ENCODE peak calls at places on chromosomes 16 and 17, in four cellular contexts. I, O, T and M are unnamed samples.
A peak's percentile ranks its signal among the peaks of the same experiment; 100 is the strongest.

GRCh38 chr17:48335858-48336500 is 94.0 kb downstream of the SKAP1 start:
- DNase-seq in I (no peak), O (no peak), T (no peak), M (peak; percentile 62)

GRCh38 chr16:12499032-12499735 is 304.5 kb downstream of the CPPED1 start:
- DNase-seq in I (no peak), O (no peak), T (no peak), M (no peak)

GRCh38 chr17:76153640-76154039 is 12.6 kb upstream of the FOXJ1 start:
- DNase-seq in I (no peak), O (no peak), T (no peak), M (no peak)

GRCh38 chr17:50904522-50905459 is 38.6 kb upstream of the TOB1 start:
- DNase-seq in I (no peak), O (no peak), T (no peak), M (no peak)

GRCh38 chr17:41910701-41911391 is 7.9 kb downstream of the ACLY start:
- DNase-seq in I (no peak), O (no peak), T (no peak), M (no peak)

GRCh38 chr17:38742431-38743308 is 5.5 kb downstream of the PCGF2 start:
- DNase-seq in I (no peak), O (no peak), T (no peak), M (no peak)

GRCh38 chr16:84538441-84538840 is 34.0 kb upstream of the MEAK7 start:
- DNase-seq in I (no peak), O (no peak), T (no peak), M (no peak)

GRCh38 chr17:15343749-15344148 is 2.4 kb upstream of the TEKT3 start:
- DNase-seq in I (no peak), O (no peak), T (no peak), M (no peak)

GRCh38 chr17:10126554-10127493 is 71.6 kb downstream of the GAS7 start:
- DNase-seq in I (no peak), O (no peak), T (no peak), M (no peak)

GRCh38 chr17:72952641-72953313 is 139.7 kb downstream of the SLC39A11 start:
- DNase-seq in I (no peak), O (no peak), T (no peak), M (no peak)

GRCh38 chr17:48596000-48596734 is 2.6 kb upstream of the HOXB5 start:
- DNase-seq in I (no peak), O (no peak), T (no peak), M (no peak)

GRCh38 chr16:75942901-75943300 is 216.6 kb upstream of the CPHXL start:
- DNase-seq in I (no peak), O (no peak), T (no peak), M (no peak)

GRCh38 chr17:49210158-49211029 is at the start of the genes ABI3 and GNGT2:
- DNase-seq in I (no peak), O (peak; percentile 72), T (no peak), M (no peak)

GRCh38 chr16:62909597-62909996 is 873.4 kb upstream of the CDH8 start:
- DNase-seq in I (no peak), O (no peak), T (no peak), M (no peak)

GRCh38 chr16:88487920-88488842 is 35.1 kb downstream of the ZFPM1 start:
- DNase-seq in I (no peak), O (no peak), T (no peak), M (no peak)

GRCh38 chr17:14616508-14616907 is 315.6 kb downstream of the HS3ST3B1 start:
- DNase-seq in I (no peak), O (no peak), T (no peak), M (no peak)

GRCh38 chr17:27506348-27507218 is 50.3 kb downstream of the KSR1 start:
- DNase-seq in I (no peak), O (no peak), T (no peak), M (no peak)

GRCh38 chr17:45013021-45013997 is 38.1 kb downstream of the DCAKD start:
- DNase-seq in I (no peak), O (no peak), T (no peak), M (no peak)

GRCh38 chr16:85309656-85310587 is 197.7 kb upstream of the CIBAR2 start:
- DNase-seq in I (peak; percentile 57), O (no peak), T (no peak), M (no peak)

GRCh38 chr16:54822502-54823291 is 108.0 kb upstream of the IRX5 start:
- DNase-seq in I (no peak), O (no peak), T (no peak), M (no peak)

GRCh38 chr16:85498607-85499006 is 114.5 kb upstream of the GSE1 start:
- DNase-seq in I (no peak), O (no peak), T (no peak), M (no peak)

GRCh38 chr16:48901712-48902374 is 291.9 kb upstream of the N4BP1 start:
- DNase-seq in I (no peak), O (no peak), T (no peak), M (no peak)

GRCh38 chr17:27600471-27600870 is 30.5 kb upstream of the LGALS9 start:
- DNase-seq in I (no peak), O (no peak), T (no peak), M (no peak)

GRCh38 chr16:53445534-53445933 is 11.3 kb downstream of the RBL2 start:
- DNase-seq in I (no peak), O (no peak), T (no peak), M (no peak)

GRCh38 chr17:70288540-70289290 is 119.4 kb downstream of the KCNJ2 start:
- DNase-seq in I (no peak), O (no peak), T (no peak), M (no peak)

GRCh38 chr16:55543470-55543869 is 23.0 kb upstream of the CAPNS2 start:
- DNase-seq in I (no peak), O (no peak), T (no peak), M (no peak)

GRCh38 chr17:82882715-82883446 is 43.1 kb upstream of the ZNF750 start:
- DNase-seq in I (no peak), O (no peak), T (peak; percentile 79), M (no peak)

GRCh38 chr17:27333410-27333980 is 39.6 kb downstream of the WSB1 start:
- DNase-seq in I (no peak), O (no peak), T (no peak), M (no peak)

GRCh38 chr16:21150375-21151001 is at the start of gene DNAH3:
- DNase-seq in I (no peak), O (no peak), T (no peak), M (no peak)

GRCh38 chr17:46212634-46213435 is 19.6 kb upstream of the KANSL1 start:
- DNase-seq in I (peak; percentile 55), O (peak; percentile 32), T (peak; percentile 19), M (peak; percentile 51)

GRCh38 chr17:13765701-13766100 is 164.0 kb upstream of the HS3ST3A1 start:
- DNase-seq in I (no peak), O (no peak), T (no peak), M (no peak)